ENCODE peak calls at places on chromosome 7, in five cellular contexts. J is WTC11, V is K562, U is HepG2, M is HCT116. I is an unnamed sample.

GRCh38 chr7:94486206-94486605 is 23.4 kb upstream of the CASD1 start:
- DNase-seq in J (no peak), V (no peak), U (no peak), M (no peak), I (no peak)

GRCh38 chr7:149561072-149561471 is 63.5 kb upstream of the ZNF746 start:
- DNase-seq in J (no peak), V (no peak), U (no peak), M (no peak), I (no peak)

GRCh38 chr7:127897704-127898454 is 133.4 kb downstream of the LRRC4 start:
- DNase-seq in J (no peak), V (no peak), U (no peak), M (no peak), I (no peak)

GRCh38 chr7:129277629-129278028 is 52.8 kb downstream of the AHCYL2 start:
- DNase-seq in J (no peak), V (no peak), U (no peak), M (no peak), I (no peak)

GRCh38 chr7:27159278-27160146 is 3.0 kb upstream of the HOXA7 start:
- DNase-seq in J (no peak), V (no peak), U (no peak), M (no peak), I (peak)

GRCh38 chr7:15600298-15600697 is 38.5 kb upstream of the AGMO start:
- DNase-seq in J (peak), V (no peak), U (no peak), M (no peak), I (peak)

GRCh38 chr7:50405246-50405645 is 44.9 kb downstream of the FIGNL1 start:
- DNase-seq in J (no peak), V (no peak), U (no peak), M (no peak), I (no peak)

GRCh38 chr7:137020351-137020750 is 151.9 kb downstream of the CHRM2 start:
- DNase-seq in J (no peak), V (no peak), U (no peak), M (no peak), I (no peak)

GRCh38 chr7:105521027-105521730 is 892 bp downstream of the PUS7 start:
- DNase-seq in J (peak), V (no peak), U (peak), M (no peak), I (no peak)

GRCh38 chr7:2710256-2710655 is 22.3 kb downstream of the AMZ1 start:
- DNase-seq in J (no peak), V (no peak), U (no peak), M (no peak), I (no peak)

GRCh38 chr7:151632750-151633515 is 113.2 kb upstream of the RHEB start:
- DNase-seq in J (peak), V (no peak), U (no peak), M (no peak), I (no peak)

GRCh38 chr7:44138698-44139097 is 2.4 kb downstream of the MYL7 start:
- DNase-seq in J (no peak), V (peak), U (no peak), M (no peak), I (no peak)

GRCh38 chr7:36264123-36264916 is 111.3 kb downstream of the EEPD1 start:
- DNase-seq in J (no peak), V (no peak), U (no peak), M (no peak), I (no peak)

GRCh38 chr7:69283421-69283820 is 314.9 kb upstream of the AUTS2 start:
- DNase-seq in J (no peak), V (no peak), U (no peak), M (no peak), I (no peak)

GRCh38 chr7:88337556-88337955 is 30.9 kb upstream of the STEAP4 start:
- DNase-seq in J (no peak), V (no peak), U (no peak), M (no peak), I (no peak)

GRCh38 chr7:137360087-137360679 is 16.6 kb upstream of the PTN start:
- DNase-seq in J (no peak), V (no peak), U (no peak), M (no peak), I (no peak)

GRCh38 chr7:131106681-131107342 is 220.9 kb upstream of the MKLN1 start:
- DNase-seq in J (peak), V (peak), U (no peak), M (no peak), I (no peak)

GRCh38 chr7:69418865-69419670 is 179.2 kb upstream of the AUTS2 start:
- DNase-seq in J (no peak), V (no peak), U (no peak), M (no peak), I (no peak)

GRCh38 chr7:73504920-73505319 is 17.2 kb downstream of the BAZ1B start:
- DNase-seq in J (no peak), V (no peak), U (no peak), M (no peak), I (no peak)
- TF ChIP-seq ATF3 in J (no peak), V (no peak), U (no peak), M (no peak), I (no peak)

DNA sequence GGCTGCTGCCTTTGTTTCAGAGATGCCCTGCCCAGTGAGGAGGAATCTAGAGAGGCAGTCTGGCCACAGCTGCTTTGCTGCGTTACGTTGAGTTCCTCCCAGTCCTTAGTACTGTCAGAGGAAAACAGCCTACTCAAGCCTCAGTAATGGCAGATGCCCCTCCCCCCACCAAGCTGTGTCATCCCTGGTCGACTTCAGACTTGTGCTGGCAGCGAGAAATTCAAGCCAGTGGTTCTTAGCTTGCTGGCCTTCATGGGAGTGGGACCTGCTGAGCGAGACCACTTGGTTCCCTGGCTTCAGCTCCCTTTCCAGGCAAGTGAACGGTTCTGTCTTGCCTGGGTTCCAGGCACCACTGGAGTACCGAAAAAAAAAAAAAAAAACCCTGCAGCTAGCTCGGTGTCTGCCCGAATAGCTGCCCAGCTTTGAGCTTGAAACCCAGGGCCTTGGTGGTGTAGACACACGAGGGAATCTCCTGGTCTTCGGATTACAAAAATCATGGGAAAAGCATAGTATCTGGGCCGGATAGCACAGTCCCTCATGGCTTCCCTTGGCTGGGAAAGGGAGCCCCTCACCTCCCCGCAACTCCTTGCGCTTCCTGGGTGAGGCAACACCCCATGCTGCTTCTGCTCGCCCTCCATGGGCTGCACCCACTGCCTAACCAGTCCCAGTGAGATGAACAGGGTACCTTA is 9.1 kb downstream of the SDHAF3 start:
- DNase-seq in J (peak), V (peak), U (no peak), M (no peak), I (peak)
- TF ChIP-seq ATF3 in J (no peak), V (peak), U (no peak), M (no peak), I (no peak)

GRCh38 chr7:148011753-148012152 is 578.8 kb upstream of the C7orf33 start:
- DNase-seq in J (peak), V (no peak), U (no peak), M (no peak), I (no peak)

DNA sequence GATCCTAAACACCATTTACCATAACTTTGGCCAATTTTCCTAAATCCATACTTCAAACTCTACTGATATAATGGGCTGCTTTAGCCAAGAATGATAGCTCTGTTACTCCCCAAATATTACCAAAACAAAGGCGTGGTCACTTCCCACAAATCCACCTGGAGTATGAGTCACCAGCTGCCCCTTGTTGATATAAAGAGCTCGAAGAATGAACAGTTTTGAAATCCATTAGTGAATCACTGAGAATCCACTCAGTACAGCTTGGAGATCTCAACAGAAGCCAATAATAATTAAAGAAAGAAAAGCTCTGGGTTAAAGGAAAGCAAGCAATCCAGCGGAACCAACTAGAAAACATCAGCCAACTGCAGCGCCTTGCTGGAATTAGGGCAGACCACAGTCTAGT is 576.1 kb upstream of the C7orf33 start:
- DNase-seq in J (no peak), V (no peak), U (no peak), M (no peak), I (no peak)
- TF ChIP-seq ATF3 in J (no peak), V (no peak), U (no peak), M (no peak), I (no peak)

GRCh38 chr7:336810-337566 is 47.0 kb downstream of the FOXL3 start:
- DNase-seq in J (no peak), V (no peak), U (no peak), M (no peak), I (no peak)

GRCh38 chr7:333399-333776 is 43.4 kb downstream of the FOXL3 start:
- DNase-seq in J (no peak), V (no peak), U (peak), M (no peak), I (no peak)

GRCh38 chr7:337567-337951 is 47.6 kb downstream of the FOXL3 start:
- DNase-seq in J (no peak), V (no peak), U (no peak), M (no peak), I (no peak)

GRCh38 chr7:334618-335357 is 44.8 kb downstream of the FOXL3 start:
- DNase-seq in J (no peak), V (no peak), U (no peak), M (no peak), I (no peak)

DNA sequence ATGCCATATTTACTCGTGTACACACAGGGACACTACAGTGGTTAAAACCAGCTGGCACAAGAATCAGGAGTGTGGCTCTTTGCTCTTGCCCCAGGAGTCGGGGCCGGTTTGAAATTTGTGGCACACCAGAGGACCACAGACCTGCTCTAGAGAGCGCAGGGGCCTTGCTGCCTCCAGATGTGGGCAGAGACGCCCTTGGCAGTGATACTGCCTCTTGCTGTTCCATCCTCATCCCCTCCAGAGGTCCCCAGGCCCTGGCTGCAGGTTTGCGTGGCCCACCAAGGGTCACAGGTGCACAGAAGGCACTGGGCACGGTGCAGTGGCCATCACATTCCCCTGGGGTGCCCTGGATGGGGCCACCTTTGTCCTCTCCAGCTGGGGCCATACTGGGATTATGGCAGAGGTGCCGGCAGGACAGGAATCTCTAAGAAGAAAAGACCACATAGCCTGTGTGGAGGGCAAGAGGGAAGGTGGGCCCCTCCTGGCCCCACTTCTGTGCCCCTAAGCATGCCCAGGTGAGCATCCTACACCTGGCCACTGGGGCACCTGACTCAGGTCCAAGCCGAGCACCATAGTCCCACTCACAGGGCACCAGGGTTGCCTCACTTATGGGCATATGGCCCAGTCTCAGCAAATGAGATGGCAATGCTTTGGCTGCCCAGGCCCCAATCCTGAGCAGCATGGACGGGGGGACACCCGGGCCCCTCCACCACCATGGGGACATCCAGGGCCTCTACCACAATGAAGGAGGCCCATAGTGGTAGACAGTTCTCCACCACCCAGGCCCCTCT is 45.6 kb downstream of the FOXL3 start:
- DNase-seq in J (no peak), V (no peak), U (no peak), M (no peak), I (no peak)
- TF ChIP-seq ATF3 in J (no peak), V (no peak), U (no peak), M (no peak), I (no peak)

I was measured in H1.